ENCODE peak calls at places on chromosomes 12 and 14, in six cellular contexts. One of them, this sample, is unnamed.

GRCh38 chr14:67815573-67816235 is 686 bp downstream of the ZFYVE26 start:
- DNase-seq in lower leg skin: no peak
- DNase-seq in right atrium auricular region: no peak
- DNase-seq in mesothelial cell of epicardium: no peak
- DNase-seq in uterus: no peak
- DNase-seq in glutamatergic neuron: no peak
- DNase-seq in this sample: no peak

GRCh38 chr12:67137256-67137655 is 131.9 kb upstream of the CAND1 start:
- DNase-seq in lower leg skin: no peak
- DNase-seq in right atrium auricular region: no peak
- DNase-seq in mesothelial cell of epicardium: no peak
- DNase-seq in uterus: no peak
- DNase-seq in glutamatergic neuron: no peak
- DNase-seq in this sample: no peak

GRCh38 chr12:123998344-123998941 is 25.4 kb downstream of the ZNF664 start:
- DNase-seq in lower leg skin: no peak
- DNase-seq in right atrium auricular region: no peak
- DNase-seq in mesothelial cell of epicardium: no peak
- DNase-seq in uterus: no peak
- DNase-seq in glutamatergic neuron: no peak
- DNase-seq in this sample: no peak

GRCh38 chr14:54175298-54175942 is 218.8 kb upstream of the BMP4 start:
- DNase-seq in lower leg skin: peak; percentile 68
- DNase-seq in right atrium auricular region: peak; percentile 67
- DNase-seq in mesothelial cell of epicardium: peak; percentile 76
- DNase-seq in uterus: peak; percentile 61
- DNase-seq in glutamatergic neuron: peak; percentile 57
- DNase-seq in this sample: peak; percentile 74

GRCh38 chr14:52949711-52950409 is 990 bp downstream of the FERMT2 start:
- DNase-seq in lower leg skin: peak; percentile 34
- DNase-seq in right atrium auricular region: no peak
- DNase-seq in mesothelial cell of epicardium: peak; percentile 59
- DNase-seq in uterus: peak; percentile 30
- DNase-seq in glutamatergic neuron: no peak
- DNase-seq in this sample: no peak

GRCh38 chr12:22658214-22658613 is 33.2 kb downstream of the ETNK1 start:
- DNase-seq in lower leg skin: no peak
- DNase-seq in right atrium auricular region: no peak
- DNase-seq in mesothelial cell of epicardium: no peak
- DNase-seq in uterus: no peak
- DNase-seq in glutamatergic neuron: no peak
- DNase-seq in this sample: no peak

GRCh38 chr12:40792792-40793386 is 100.7 kb downstream of the CNTN1 start:
- DNase-seq in lower leg skin: no peak
- DNase-seq in right atrium auricular region: no peak
- DNase-seq in mesothelial cell of epicardium: no peak
- DNase-seq in uterus: no peak
- DNase-seq in glutamatergic neuron: no peak
- DNase-seq in this sample: no peak

GRCh38 chr12:132571598-132571997 is 38.8 kb downstream of the LRCOL1 start:
- DNase-seq in lower leg skin: no peak
- DNase-seq in right atrium auricular region: no peak
- DNase-seq in mesothelial cell of epicardium: no peak
- DNase-seq in uterus: no peak
- DNase-seq in glutamatergic neuron: no peak
- DNase-seq in this sample: no peak

GRCh38 chr12:53530056-53530455 is 22.8 kb upstream of the NPFF start:
- DNase-seq in lower leg skin: no peak
- DNase-seq in right atrium auricular region: no peak
- DNase-seq in mesothelial cell of epicardium: no peak
- DNase-seq in uterus: no peak
- DNase-seq in glutamatergic neuron: no peak
- DNase-seq in this sample: no peak

GRCh38 chr12:28164644-28165313 is 25.5 kb upstream of the CCDC91 start:
- DNase-seq in lower leg skin: no peak
- DNase-seq in right atrium auricular region: no peak
- DNase-seq in mesothelial cell of epicardium: no peak
- DNase-seq in uterus: no peak
- DNase-seq in glutamatergic neuron: no peak
- DNase-seq in this sample: no peak

GRCh38 chr12:132222096-132222807 is 78.0 kb downstream of the NOC4L start:
- DNase-seq in lower leg skin: no peak
- DNase-seq in right atrium auricular region: no peak
- DNase-seq in mesothelial cell of epicardium: no peak
- DNase-seq in uterus: no peak
- DNase-seq in glutamatergic neuron: peak; percentile 66
- DNase-seq in this sample: no peak

GRCh38 chr12:84857809-84858208 is 54.8 kb downstream of the SLC6A15 start:
- DNase-seq in lower leg skin: no peak
- DNase-seq in right atrium auricular region: no peak
- DNase-seq in mesothelial cell of epicardium: no peak
- DNase-seq in uterus: no peak
- DNase-seq in glutamatergic neuron: no peak
- DNase-seq in this sample: no peak

GRCh38 chr12:57389033-57389432 is 41.8 kb downstream of the R3HDM2 start:
- DNase-seq in lower leg skin: no peak
- DNase-seq in right atrium auricular region: no peak
- DNase-seq in mesothelial cell of epicardium: no peak
- DNase-seq in uterus: no peak
- DNase-seq in glutamatergic neuron: no peak
- DNase-seq in this sample: no peak

GRCh38 chr12:79451988-79452387 is 238.8 kb downstream of the PAWR start:
- DNase-seq in lower leg skin: peak; percentile 87
- DNase-seq in right atrium auricular region: peak; percentile 77
- DNase-seq in mesothelial cell of epicardium: no peak
- DNase-seq in uterus: peak; percentile 86
- DNase-seq in glutamatergic neuron: peak; percentile 22
- DNase-seq in this sample: no peak

GRCh38 chr14:61601923-61602732 is 93.2 kb upstream of the HIF1A start:
- DNase-seq in lower leg skin: no peak
- DNase-seq in right atrium auricular region: no peak
- DNase-seq in mesothelial cell of epicardium: no peak
- DNase-seq in uterus: no peak
- DNase-seq in glutamatergic neuron: no peak
- DNase-seq in this sample: no peak

GRCh38 chr14:104927432-104927816 is 2.7 kb downstream of the PLD4 start:
- DNase-seq in lower leg skin: no peak
- DNase-seq in right atrium auricular region: no peak
- DNase-seq in mesothelial cell of epicardium: no peak
- DNase-seq in uterus: no peak
- DNase-seq in glutamatergic neuron: no peak
- DNase-seq in this sample: no peak

GRCh38 chr12:1947081-1947480 is 28.6 kb upstream of the CACNA2D4 start:
- DNase-seq in lower leg skin: no peak
- DNase-seq in right atrium auricular region: no peak
- DNase-seq in mesothelial cell of epicardium: no peak
- DNase-seq in uterus: no peak
- DNase-seq in glutamatergic neuron: no peak
- DNase-seq in this sample: no peak

GRCh38 chr12:130160306-130160705 is 2.0 kb upstream of the FZD10 start:
- DNase-seq in lower leg skin: no peak
- DNase-seq in right atrium auricular region: no peak
- DNase-seq in mesothelial cell of epicardium: no peak
- DNase-seq in uterus: no peak
- DNase-seq in glutamatergic neuron: no peak
- DNase-seq in this sample: no peak

GRCh38 chr12:99130808-99131538 is 485.9 kb downstream of the APAF1 start:
- DNase-seq in lower leg skin: no peak
- DNase-seq in right atrium auricular region: no peak
- DNase-seq in mesothelial cell of epicardium: no peak
- DNase-seq in uterus: no peak
- DNase-seq in glutamatergic neuron: no peak
- DNase-seq in this sample: no peak

GRCh38 chr14:70662080-70662479 is 20.4 kb downstream of the TTC9 start:
- DNase-seq in lower leg skin: no peak
- DNase-seq in right atrium auricular region: no peak
- DNase-seq in mesothelial cell of epicardium: no peak
- DNase-seq in uterus: no peak
- DNase-seq in glutamatergic neuron: no peak
- DNase-seq in this sample: no peak

GRCh38 chr12:50132505-50133135 is 20.6 kb downstream of the COX14 start:
- DNase-seq in lower leg skin: no peak
- DNase-seq in right atrium auricular region: no peak
- DNase-seq in mesothelial cell of epicardium: no peak
- DNase-seq in uterus: no peak
- DNase-seq in glutamatergic neuron: no peak
- DNase-seq in this sample: no peak

GRCh38 chr12:56995930-56996496 is 10.3 kb downstream of the ZBTB39 start:
- DNase-seq in lower leg skin: no peak
- DNase-seq in right atrium auricular region: peak; percentile 42
- DNase-seq in mesothelial cell of epicardium: no peak
- DNase-seq in uterus: no peak
- DNase-seq in glutamatergic neuron: no peak
- DNase-seq in this sample: no peak

GRCh38 chr14:35687335-35687939 is 121.7 kb downstream of the RALGAPA1 start:
- DNase-seq in lower leg skin: no peak
- DNase-seq in right atrium auricular region: no peak
- DNase-seq in mesothelial cell of epicardium: no peak
- DNase-seq in uterus: no peak
- DNase-seq in glutamatergic neuron: peak; percentile 34
- DNase-seq in this sample: peak; percentile 24

GRCh38 chr14:68016243-68016914 is 196.8 kb downstream of the RAD51B start:
- DNase-seq in lower leg skin: no peak
- DNase-seq in right atrium auricular region: no peak
- DNase-seq in mesothelial cell of epicardium: no peak
- DNase-seq in uterus: no peak
- DNase-seq in glutamatergic neuron: no peak
- DNase-seq in this sample: no peak

GRCh38 chr12:47903927-47904646 is 707 bp downstream of the VDR start:
- DNase-seq in lower leg skin: peak; percentile 76
- DNase-seq in right atrium auricular region: peak; percentile 76
- DNase-seq in mesothelial cell of epicardium: no peak
- DNase-seq in uterus: peak; percentile 57
- DNase-seq in glutamatergic neuron: no peak
- DNase-seq in this sample: no peak

GRCh38 chr12:68912916-68913315 is 20.1 kb downstream of the CPM start:
- DNase-seq in lower leg skin: no peak
- DNase-seq in right atrium auricular region: no peak
- DNase-seq in mesothelial cell of epicardium: no peak
- DNase-seq in uterus: no peak
- DNase-seq in glutamatergic neuron: no peak
- DNase-seq in this sample: no peak
- TF ChIP-seq CTCF in lower leg skin: no peak
- TF ChIP-seq CTCF in right atrium auricular region: no peak
- TF ChIP-seq CTCF in mesothelial cell of epicardium: no peak
- TF ChIP-seq CTCF in uterus: no peak
- TF ChIP-seq CTCF in glutamatergic neuron: no peak
- TF ChIP-seq CTCF in this sample: no peak

DNA sequence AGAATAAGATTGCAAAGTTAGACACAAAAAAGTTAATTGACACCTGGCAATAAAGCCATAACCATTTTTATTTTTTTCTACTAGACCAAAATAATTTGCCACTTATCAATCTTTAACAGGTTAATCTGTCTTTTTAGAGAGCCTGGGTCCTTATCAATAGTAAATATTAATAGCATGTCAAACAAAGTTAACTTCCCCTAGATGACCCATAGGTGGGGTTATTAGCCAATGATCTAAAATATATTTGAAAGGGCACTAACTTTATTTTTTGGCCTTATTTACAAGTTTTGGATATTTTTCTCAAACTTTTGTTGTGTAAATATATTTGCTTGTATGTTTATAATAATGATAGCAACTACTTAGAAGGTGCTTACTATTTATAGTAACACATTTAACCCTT is 3.9 kb downstream of the ANKRD33 start:
- DNase-seq in lower leg skin: no peak
- DNase-seq in right atrium auricular region: no peak
- DNase-seq in mesothelial cell of epicardium: no peak
- DNase-seq in uterus: no peak
- DNase-seq in glutamatergic neuron: no peak
- DNase-seq in this sample: no peak
- TF ChIP-seq CTCF in lower leg skin: no peak
- TF ChIP-seq CTCF in right atrium auricular region: peak; percentile 49
- TF ChIP-seq CTCF in mesothelial cell of epicardium: peak; percentile 68
- TF ChIP-seq CTCF in uterus: peak; percentile 20
- TF ChIP-seq CTCF in glutamatergic neuron: peak; percentile 58
- TF ChIP-seq CTCF in this sample: peak; percentile 59

DNA sequence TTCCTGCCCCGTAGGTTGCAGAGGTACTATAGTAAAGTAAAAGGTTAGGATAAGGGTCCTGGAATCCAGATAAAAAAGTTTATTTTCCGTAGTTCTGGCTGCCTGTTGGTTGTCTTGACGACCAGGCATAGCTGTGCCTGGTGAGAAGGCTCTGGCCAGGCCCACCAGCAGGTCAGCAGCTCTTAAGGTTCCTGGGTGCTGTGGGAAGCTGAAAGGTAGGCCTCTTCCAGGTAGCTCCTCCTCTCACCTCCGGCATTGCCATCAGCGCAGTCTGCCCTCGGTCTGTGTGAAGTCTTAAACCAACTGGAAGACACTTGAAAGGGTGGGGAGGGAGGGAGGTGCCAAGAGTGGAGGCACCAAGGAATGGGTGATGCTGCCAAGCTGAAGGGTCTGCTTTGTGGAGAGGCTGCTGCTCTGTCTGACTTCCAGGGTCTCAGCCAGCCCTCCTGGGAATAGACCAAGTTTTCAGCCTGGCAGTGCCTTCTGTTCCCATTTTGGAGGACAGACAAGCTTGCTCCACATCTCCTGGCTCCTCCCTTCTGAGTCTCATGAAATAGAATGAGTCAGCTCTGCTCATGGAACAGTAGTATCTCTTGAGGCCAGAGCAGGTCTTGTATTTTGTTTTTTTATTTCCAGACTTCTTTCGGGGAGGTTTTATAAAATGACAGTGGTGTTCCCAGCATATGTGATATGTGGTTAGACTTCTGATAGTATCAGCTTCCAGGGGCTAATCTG is 5.2 kb upstream of the ACADS start:
- DNase-seq in lower leg skin: no peak
- DNase-seq in right atrium auricular region: no peak
- DNase-seq in mesothelial cell of epicardium: no peak
- DNase-seq in uterus: no peak
- DNase-seq in glutamatergic neuron: no peak
- DNase-seq in this sample: no peak
- TF ChIP-seq CTCF in lower leg skin: no peak
- TF ChIP-seq CTCF in right atrium auricular region: no peak
- TF ChIP-seq CTCF in mesothelial cell of epicardium: no peak
- TF ChIP-seq CTCF in uterus: no peak
- TF ChIP-seq CTCF in glutamatergic neuron: no peak
- TF ChIP-seq CTCF in this sample: no peak

GRCh38 chr12:105507311-105508035 is 177.0 kb downstream of the C12orf75 start:
- DNase-seq in lower leg skin: no peak
- DNase-seq in right atrium auricular region: no peak
- DNase-seq in mesothelial cell of epicardium: no peak
- DNase-seq in uterus: no peak
- DNase-seq in glutamatergic neuron: no peak
- DNase-seq in this sample: no peak

GRCh38 chr12:105506678-105507310 is 176.3 kb downstream of the C12orf75 start:
- DNase-seq in lower leg skin: no peak
- DNase-seq in right atrium auricular region: no peak
- DNase-seq in mesothelial cell of epicardium: no peak
- DNase-seq in uterus: no peak
- DNase-seq in glutamatergic neuron: no peak
- DNase-seq in this sample: no peak

GRCh38 chr12:105502426-105502930 is 172.0 kb downstream of the C12orf75 start:
- DNase-seq in lower leg skin: no peak
- DNase-seq in right atrium auricular region: no peak
- DNase-seq in mesothelial cell of epicardium: no peak
- DNase-seq in uterus: no peak
- DNase-seq in glutamatergic neuron: no peak
- DNase-seq in this sample: no peak

GRCh38 chr12:105508096-105508495 is 177.6 kb downstream of the C12orf75 start:
- DNase-seq in lower leg skin: no peak
- DNase-seq in right atrium auricular region: no peak
- DNase-seq in mesothelial cell of epicardium: no peak
- DNase-seq in uterus: no peak
- DNase-seq in glutamatergic neuron: no peak
- DNase-seq in this sample: no peak

GRCh38 chr12:105504286-105504685 is 173.8 kb downstream of the C12orf75 start:
- DNase-seq in lower leg skin: no peak
- DNase-seq in right atrium auricular region: no peak
- DNase-seq in mesothelial cell of epicardium: no peak
- DNase-seq in uterus: no peak
- DNase-seq in glutamatergic neuron: no peak
- DNase-seq in this sample: no peak
- TF ChIP-seq CTCF in lower leg skin: no peak
- TF ChIP-seq CTCF in right atrium auricular region: no peak
- TF ChIP-seq CTCF in mesothelial cell of epicardium: no peak
- TF ChIP-seq CTCF in uterus: no peak
- TF ChIP-seq CTCF in glutamatergic neuron: no peak
- TF ChIP-seq CTCF in this sample: no peak